ENCODE peak calls at places on chromosomes 5 and 9, in four cellular contexts. H is naive thymus-derived CD4-positive, alpha-beta T cell; T is T-helper 9 cell; Z is GM13977. A is an unnamed sample.
A peak's percentile ranks its signal among the peaks of the same experiment; 100 is the strongest.

GRCh38 chr5:52985306-52985705 is 3.8 kb upstream of the ITGA2 start:
- DNase-seq in H (no peak), T (no peak), Z (no peak), A (no peak)

GRCh38 chr5:53490747-53491146 is 10.3 kb downstream of the FST start:
- DNase-seq in H (no peak), T (no peak), Z (no peak), A (no peak)

GRCh38 chr5:38650540-38651275 is 94.3 kb upstream of the LIFR start:
- DNase-seq in H (no peak), T (no peak), Z (no peak), A (no peak)

GRCh38 chr5:116652196-116652729 is 77.6 kb upstream of the SEMA6A start:
- DNase-seq in H (no peak), T (no peak), Z (peak; percentile 46), A (no peak)

GRCh38 chr9:4099961-4100360 is 199.9 kb downstream of the GLIS3 start:
- DNase-seq in H (no peak), T (no peak), Z (no peak), A (no peak)

GRCh38 chr5:141003791-141004601 is 37.7 kb downstream of the PCDHAC2 start:
- DNase-seq in H (no peak), T (no peak), Z (no peak), A (no peak)

GRCh38 chr9:4084440-4084818 is 215.4 kb downstream of the GLIS3 start:
- DNase-seq in H (no peak), T (no peak), Z (no peak), A (no peak)

GRCh38 chr9:87428659-87429058 is 69.0 kb upstream of the DAPK1 start:
- DNase-seq in H (no peak), T (no peak), Z (no peak), A (no peak)

GRCh38 chr5:33272288-33272687 is 168.5 kb upstream of the TARS1 start:
- DNase-seq in H (no peak), T (no peak), Z (no peak), A (peak; percentile 49)

GRCh38 chr9:20321683-20322082 is 300.6 kb downstream of the MLLT3 start:
- DNase-seq in H (peak; percentile 78), T (peak; percentile 22), Z (no peak), A (no peak)

GRCh38 chr9:35564658-35565061 is 40.4 kb upstream of the TESK1 start:
- DNase-seq in H (no peak), T (no peak), Z (no peak), A (no peak)

GRCh38 chr9:134627417-134628353 is 13.9 kb upstream of the COL5A1 start:
- DNase-seq in H (no peak), T (no peak), Z (no peak), A (no peak)

GRCh38 chr9:73176450-73176875 is 24.8 kb downstream of the ANXA1 start:
- DNase-seq in H (no peak), T (no peak), Z (no peak), A (no peak)

GRCh38 chr9:124267271-124267807 is 9.6 kb downstream of the NEK6 start:
- DNase-seq in H (no peak), T (no peak), Z (no peak), A (no peak)

GRCh38 chr5:96852769-96853168 is 23.5 kb upstream of the ERAP2 start:
- DNase-seq in H (no peak), T (no peak), Z (no peak), A (no peak)

GRCh38 chr9:124480621-124480981 is 26.6 kb downstream of the NR5A1 start:
- DNase-seq in H (no peak), T (no peak), Z (peak; percentile 85), A (no peak)

GRCh38 chr5:113271015-113271414 is 163.8 kb downstream of the TSSK1B start:
- DNase-seq in H (no peak), T (no peak), Z (no peak), A (no peak)

GRCh38 chr5:58259685-58260152 is 200.2 kb downstream of the PLK2 start:
- DNase-seq in H (no peak), T (no peak), Z (no peak), A (no peak)

GRCh38 chr9:109880276-109881169 is 100.5 kb downstream of the PALM2AKAP2 start:
- DNase-seq in H (no peak), T (no peak), Z (peak; percentile 50), A (no peak)

GRCh38 chr9:33415152-33416038 is 13.0 kb upstream of the AQP7 start:
- DNase-seq in H (peak; percentile 95), T (peak; percentile 98), Z (peak; percentile 81), A (no peak)

GRCh38 chr9:14277202-14277601 is 36.7 kb downstream of the NFIB start:
- DNase-seq in H (no peak), T (no peak), Z (no peak), A (no peak)

GRCh38 chr9:116633444-116633843 is 53.7 kb upstream of the TRIM32 start:
- DNase-seq in H (no peak), T (no peak), Z (no peak), A (no peak)

GRCh38 chr5:52989781-52990530 is 804 bp downstream of the ITGA2 start:
- DNase-seq in H (peak; percentile 19), T (peak; percentile 4), Z (peak; percentile 42), A (no peak)

GRCh38 chr9:113508111-113508749 is 44.7 kb downstream of the RGS3 start:
- DNase-seq in H (no peak), T (no peak), Z (no peak), A (no peak)

GRCh38 chr5:123807177-123807900 is 295.4 kb downstream of the CSNK1G3 start:
- DNase-seq in H (no peak), T (no peak), Z (no peak), A (no peak)

GRCh38 chr9:72497476-72498065 is 23.8 kb upstream of the TMC1 start:
- DNase-seq in H (no peak), T (no peak), Z (no peak), A (no peak)

GRCh38 chr5:119355636-119356383 is at the start of gene TNFAIP8:
- DNase-seq in H (peak; percentile 69), T (peak; percentile 38), Z (peak; percentile 74), A (no peak)

GRCh38 chr5:169097897-169098296 is 203.0 kb downstream of the SLIT3 start:
- DNase-seq in H (no peak), T (no peak), Z (no peak), A (no peak)

A was measured in smooth muscle cell of the brain vasculature.